ENCODE peak calls at places on chromosome 1, in ten cellular contexts. E is astrocyte of the cerebellum; U is fibroblast of lung; T is foreskin fibroblast; K is choroid plexus epithelial cell; A is uterus; N is CD4-positive, CD25-positive, alpha-beta regulatory T cell; O is brain microvascular endothelial cell; R is tibial nerve; L is astrocyte. D is an unnamed sample.

GRCh38 chr1:15885701-15886612 is 38.5 kb downstream of the SPEN start:
- DNase-seq in E (peak; percentile 79), U (peak; percentile 97), T (peak; percentile 98), K (peak; percentile 96), A (peak; percentile 97), N (no peak), O (peak; percentile 94), R (peak; percentile 98), L (peak; percentile 78), D (peak; percentile 92)

GRCh38 chr1:63322944-63323865 is 838 bp downstream of the FOXD3 start:
- DNase-seq in E (no peak), U (peak; percentile 9), T (peak; percentile 35), K (peak; percentile 31), A (no peak), N (peak; percentile 65), O (no peak), R (no peak), L (no peak), D (peak; percentile 22)

GRCh38 chr1:187091666-187092065 is 262.9 kb downstream of the PLA2G4A start:
- DNase-seq in E (no peak), U (no peak), T (no peak), K (peak; percentile 4), A (no peak), N (no peak), O (peak; percentile 2), R (no peak), L (peak; percentile 5), D (no peak)

GRCh38 chr1:21270086-21270689 is 20.1 kb downstream of the ECE1 start:
- DNase-seq in E (no peak), U (peak; percentile 61), T (peak; percentile 76), K (peak; percentile 69), A (peak; percentile 71), N (peak; percentile 81), O (peak; percentile 53), R (peak; percentile 83), L (no peak), D (peak; percentile 91)

GRCh38 chr1:53508991-53509663 is 49.9 kb downstream of the DMRTB1 start:
- DNase-seq in E (no peak), U (peak; percentile 63), T (peak; percentile 44), K (no peak), A (peak; percentile 85), N (no peak), O (no peak), R (no peak), L (peak; percentile 37), D (no peak)

GRCh38 chr1:80462006-80462405 is 1338.7 kb upstream of the ADGRL2 start:
- DNase-seq in E (no peak), U (no peak), T (no peak), K (no peak), A (no peak), N (no peak), O (no peak), R (no peak), L (no peak), D (no peak)

GRCh38 chr1:7899741-7900140 is 40.9 kb downstream of the TNFRSF9 start:
- DNase-seq in E (peak; percentile 47), U (no peak), T (no peak), K (peak; percentile 43), A (no peak), N (no peak), O (peak; percentile 24), R (no peak), L (peak; percentile 79), D (no peak)

GRCh38 chr1:58618303-58618702 is 41.3 kb upstream of the TACSTD2 start:
- DNase-seq in E (peak; percentile 45), U (peak; percentile 93), T (peak; percentile 98), K (peak; percentile 93), A (peak; percentile 54), N (no peak), O (peak; percentile 95), R (no peak), L (peak; percentile 94), D (no peak)

GRCh38 chr1:92244376-92244775 is 26.7 kb downstream of the C1orf146 start:
- DNase-seq in E (no peak), U (peak; percentile 22), T (peak; percentile 51), K (peak; percentile 25), A (no peak), N (no peak), O (no peak), R (no peak), L (peak; percentile 0), D (no peak)

GRCh38 chr1:202698276-202698675 is 12.0 kb downstream of the SYT2 start:
- DNase-seq in E (no peak), U (no peak), T (no peak), K (no peak), A (no peak), N (no peak), O (no peak), R (no peak), L (no peak), D (no peak)

GRCh38 chr1:2199042-2199810 is 4.7 kb upstream of the FAAP20 start:
- DNase-seq in E (no peak), U (peak; percentile 87), T (peak; percentile 95), K (peak; percentile 92), A (peak; percentile 92), N (peak; percentile 97), O (peak; percentile 86), R (peak; percentile 86), L (peak; percentile 78), D (peak; percentile 74)

GRCh38 chr1:48526045-48526714 is 54.2 kb upstream of the SPATA6 start:
- DNase-seq in E (no peak), U (peak; percentile 88), T (peak; percentile 68), K (peak; percentile 59), A (no peak), N (no peak), O (no peak), R (peak; percentile 30), L (no peak), D (peak; percentile 3)

GRCh38 chr1:9473032-9473792 is 66.1 kb upstream of the SLC25A33 start:
- DNase-seq in E (peak; percentile 68), U (peak; percentile 93), T (peak; percentile 97), K (peak; percentile 91), A (peak; percentile 90), N (no peak), O (peak; percentile 94), R (peak; percentile 71), L (peak; percentile 93), D (no peak)

GRCh38 chr1:9476790-9477463 is 62.3 kb upstream of the SLC25A33 start:
- DNase-seq in E (no peak), U (no peak), T (peak; percentile 63), K (peak; percentile 23), A (no peak), N (no peak), O (peak; percentile 12), R (no peak), L (peak; percentile 22), D (no peak)

GRCh38 chr1:9477535-9477934 is 61.7 kb upstream of the SLC25A33 start:
- DNase-seq in E (no peak), U (no peak), T (no peak), K (no peak), A (no peak), N (no peak), O (no peak), R (no peak), L (no peak), D (no peak)

GRCh38 chr1:9475061-9475627 is 64.1 kb upstream of the SLC25A33 start:
- DNase-seq in E (no peak), U (no peak), T (no peak), K (no peak), A (no peak), N (no peak), O (no peak), R (no peak), L (no peak), D (no peak)

GRCh38 chr1:9472386-9473031 is 66.8 kb upstream of the SLC25A33 start:
- DNase-seq in E (no peak), U (no peak), T (no peak), K (no peak), A (no peak), N (no peak), O (no peak), R (no peak), L (no peak), D (no peak)
- H3K4me3 ChIP-seq in E (no peak overlapping the region), U (no peak overlapping the region), T (no peak overlapping the region), K (no peak overlapping the region), A (no peak overlapping the region), N (no peak overlapping the region), O (no peak overlapping the region), R (no peak overlapping the region), L (no peak overlapping the region), D (no peak overlapping the region)

DNA sequence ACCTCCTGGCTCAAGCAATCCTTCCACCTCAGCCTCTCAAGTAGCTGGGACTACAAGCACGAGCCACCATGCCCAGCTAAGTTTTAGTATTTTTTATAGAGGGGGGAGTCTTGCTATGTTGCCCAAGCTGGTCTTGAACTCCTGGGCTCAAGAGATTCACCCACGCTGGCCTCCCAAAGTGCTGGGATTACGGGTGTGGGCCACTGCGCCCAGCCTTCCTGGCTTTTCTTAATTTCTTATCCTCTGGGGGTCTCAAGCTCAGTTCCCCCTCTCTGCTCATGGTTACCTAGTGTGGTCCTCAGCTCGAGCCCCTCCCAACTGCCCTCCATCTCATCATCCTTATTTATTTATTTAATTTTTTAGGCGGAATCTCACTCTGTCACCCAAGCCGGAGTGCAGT is 2.9 kb upstream of the RPL22 start:
- DNase-seq in E (no peak), U (no peak), T (no peak), K (no peak), A (no peak), N (no peak), O (no peak), R (no peak), L (no peak), D (no peak)
- H3K4me3 ChIP-seq in E (no peak overlapping the region), U (no peak overlapping the region), T (no peak overlapping the region), K (no peak overlapping the region), A (no peak overlapping the region), N (no peak overlapping the region), O (no peak overlapping the region), R (no peak overlapping the region), L (no peak overlapping the region), D (no peak overlapping the region)

DNA sequence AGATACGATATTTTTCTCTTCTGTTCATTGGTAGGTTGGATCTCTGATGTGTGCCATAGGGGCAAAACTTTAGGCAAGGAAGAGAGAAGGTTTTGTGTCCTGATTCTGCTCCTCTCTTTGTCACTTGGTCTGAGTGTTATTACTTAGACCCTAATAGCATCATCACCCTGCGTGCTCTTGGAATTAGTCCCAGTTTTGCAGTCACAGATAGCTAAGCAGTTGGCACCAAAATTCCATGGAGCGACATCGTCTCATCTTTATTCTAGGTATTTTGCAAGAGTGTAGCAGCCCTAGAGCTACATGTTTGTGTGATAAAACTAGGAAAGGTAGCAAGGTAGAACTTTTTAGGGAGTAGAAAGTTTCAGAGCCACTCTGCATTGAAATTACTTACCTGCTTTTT is 23.8 kb downstream of the PIP5K1A start:
- DNase-seq in E (no peak), U (no peak), T (peak; percentile 43), K (peak; percentile 9), A (no peak), N (no peak), O (no peak), R (no peak), L (no peak), D (no peak)
- H3K4me3 ChIP-seq in E (no peak overlapping the region), U (no peak overlapping the region), T (no peak overlapping the region), K (no peak overlapping the region), A (no peak overlapping the region), N (no peak overlapping the region), O (no peak overlapping the region), R (no peak overlapping the region), L (no peak overlapping the region), D (no peak overlapping the region)

DNA sequence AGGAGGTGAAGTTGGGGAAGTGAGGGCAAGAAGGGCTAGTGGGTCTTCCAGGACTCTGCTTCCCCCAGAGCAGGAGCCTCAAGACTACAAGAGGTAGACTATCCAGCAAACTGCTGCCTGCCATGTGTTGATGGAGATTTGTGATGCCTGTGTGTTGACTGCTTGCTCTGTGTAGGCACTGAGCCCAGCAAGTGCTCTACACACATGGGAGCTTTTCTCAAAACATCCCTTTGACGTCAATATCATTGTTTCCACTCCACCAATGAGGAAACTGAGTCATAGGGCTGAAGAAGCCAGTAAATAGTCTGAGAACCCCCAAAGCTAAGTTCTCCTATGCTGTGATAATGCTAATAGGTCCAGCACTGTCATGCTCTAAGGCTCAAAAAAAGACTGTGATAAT is 207.2 kb upstream of the NFIA start:
- DNase-seq in E (no peak), U (no peak), T (peak; percentile 20), K (no peak), A (no peak), N (no peak), O (no peak), R (no peak), L (peak; percentile 4), D (no peak)
- H3K4me3 ChIP-seq in E (no peak overlapping the region), U (no peak overlapping the region), T (no peak overlapping the region), K (no peak overlapping the region), A (no peak overlapping the region), N (no peak overlapping the region), O (no peak overlapping the region), R (no peak overlapping the region), L (no peak overlapping the region), D (no peak overlapping the region)

D was measured in HAP-1.